ENCODE peak calls at places on chromosomes 3 and 15, in nine cellular contexts. One of them, this sample, is unnamed.

GRCh38 chr3:51441282-51442030 is 50.4 kb downstream of the RBM15B start:
- DNase-seq in endothelial cell of umbilical vein: no peak
- DNase-seq in cardiac fibroblast: no peak
- DNase-seq in tibial artery: no peak
- DNase-seq in brain microvascular endothelial cell: no peak
- DNase-seq in testis: no peak
- DNase-seq in ovary: no peak
- DNase-seq in AG10803: no peak
- DNase-seq in gastrocnemius medialis: no peak
- DNase-seq in this sample: no peak

GRCh38 chr3:182738583-182739514 is 54.5 kb upstream of the ATP11B start:
- DNase-seq in endothelial cell of umbilical vein: no peak
- DNase-seq in cardiac fibroblast: no peak
- DNase-seq in tibial artery: no peak
- DNase-seq in brain microvascular endothelial cell: no peak
- DNase-seq in testis: no peak
- DNase-seq in ovary: no peak
- DNase-seq in AG10803: no peak
- DNase-seq in gastrocnemius medialis: no peak
- DNase-seq in this sample: no peak

GRCh38 chr3:66722675-66723074 is 221.9 kb upstream of the LRIG1 start:
- DNase-seq in endothelial cell of umbilical vein: peak
- DNase-seq in cardiac fibroblast: peak
- DNase-seq in tibial artery: peak
- DNase-seq in brain microvascular endothelial cell: peak
- DNase-seq in testis: peak
- DNase-seq in ovary: peak
- DNase-seq in AG10803: peak
- DNase-seq in gastrocnemius medialis: no peak
- DNase-seq in this sample: peak

GRCh38 chr3:53881691-53882593 is at the start of gene ACTR8:
- DNase-seq in endothelial cell of umbilical vein: peak
- DNase-seq in cardiac fibroblast: peak
- DNase-seq in tibial artery: peak
- DNase-seq in brain microvascular endothelial cell: peak
- DNase-seq in testis: peak
- DNase-seq in ovary: peak
- DNase-seq in AG10803: peak
- DNase-seq in gastrocnemius medialis: peak
- DNase-seq in this sample: peak

GRCh38 chr15:66484539-66485112 is 12.9 kb downstream of the SNAPC5 start:
- DNase-seq in endothelial cell of umbilical vein: no peak
- DNase-seq in cardiac fibroblast: no peak
- DNase-seq in tibial artery: no peak
- DNase-seq in brain microvascular endothelial cell: no peak
- DNase-seq in testis: no peak
- DNase-seq in ovary: no peak
- DNase-seq in AG10803: no peak
- DNase-seq in gastrocnemius medialis: no peak
- DNase-seq in this sample: no peak

GRCh38 chr3:13896473-13897154 is 16.7 kb upstream of the WNT7A start:
- DNase-seq in endothelial cell of umbilical vein: peak
- DNase-seq in cardiac fibroblast: peak
- DNase-seq in tibial artery: peak
- DNase-seq in brain microvascular endothelial cell: peak
- DNase-seq in testis: peak
- DNase-seq in ovary: peak
- DNase-seq in AG10803: peak
- DNase-seq in gastrocnemius medialis: peak
- DNase-seq in this sample: peak

GRCh38 chr15:69474846-69475455 is 22.3 kb downstream of the RPLP1 start:
- DNase-seq in endothelial cell of umbilical vein: no peak
- DNase-seq in cardiac fibroblast: no peak
- DNase-seq in tibial artery: no peak
- DNase-seq in brain microvascular endothelial cell: peak
- DNase-seq in testis: no peak
- DNase-seq in ovary: no peak
- DNase-seq in AG10803: no peak
- DNase-seq in gastrocnemius medialis: no peak
- DNase-seq in this sample: no peak

GRCh38 chr3:65728138-65728537 is 310.6 kb downstream of the MAGI1 start:
- DNase-seq in endothelial cell of umbilical vein: no peak
- DNase-seq in cardiac fibroblast: no peak
- DNase-seq in tibial artery: no peak
- DNase-seq in brain microvascular endothelial cell: no peak
- DNase-seq in testis: no peak
- DNase-seq in ovary: no peak
- DNase-seq in AG10803: no peak
- DNase-seq in gastrocnemius medialis: no peak
- DNase-seq in this sample: no peak

GRCh38 chr3:88019024-88019423 is 39.8 kb downstream of the CGGBP1 start:
- DNase-seq in endothelial cell of umbilical vein: no peak
- DNase-seq in cardiac fibroblast: no peak
- DNase-seq in tibial artery: no peak
- DNase-seq in brain microvascular endothelial cell: no peak
- DNase-seq in testis: no peak
- DNase-seq in ovary: no peak
- DNase-seq in AG10803: no peak
- DNase-seq in gastrocnemius medialis: no peak
- DNase-seq in this sample: no peak

GRCh38 chr15:96125681-96126080 is 204.8 kb upstream of the NR2F2 start:
- DNase-seq in endothelial cell of umbilical vein: no peak
- DNase-seq in cardiac fibroblast: no peak
- DNase-seq in tibial artery: no peak
- DNase-seq in brain microvascular endothelial cell: peak
- DNase-seq in testis: no peak
- DNase-seq in ovary: no peak
- DNase-seq in AG10803: no peak
- DNase-seq in gastrocnemius medialis: no peak
- DNase-seq in this sample: peak

GRCh38 chr15:50905055-50905454 is 3.4 kb upstream of the AP4E1 start:
- DNase-seq in endothelial cell of umbilical vein: no peak
- DNase-seq in cardiac fibroblast: no peak
- DNase-seq in tibial artery: no peak
- DNase-seq in brain microvascular endothelial cell: no peak
- DNase-seq in testis: no peak
- DNase-seq in ovary: no peak
- DNase-seq in AG10803: no peak
- DNase-seq in gastrocnemius medialis: no peak
- DNase-seq in this sample: no peak

DNA sequence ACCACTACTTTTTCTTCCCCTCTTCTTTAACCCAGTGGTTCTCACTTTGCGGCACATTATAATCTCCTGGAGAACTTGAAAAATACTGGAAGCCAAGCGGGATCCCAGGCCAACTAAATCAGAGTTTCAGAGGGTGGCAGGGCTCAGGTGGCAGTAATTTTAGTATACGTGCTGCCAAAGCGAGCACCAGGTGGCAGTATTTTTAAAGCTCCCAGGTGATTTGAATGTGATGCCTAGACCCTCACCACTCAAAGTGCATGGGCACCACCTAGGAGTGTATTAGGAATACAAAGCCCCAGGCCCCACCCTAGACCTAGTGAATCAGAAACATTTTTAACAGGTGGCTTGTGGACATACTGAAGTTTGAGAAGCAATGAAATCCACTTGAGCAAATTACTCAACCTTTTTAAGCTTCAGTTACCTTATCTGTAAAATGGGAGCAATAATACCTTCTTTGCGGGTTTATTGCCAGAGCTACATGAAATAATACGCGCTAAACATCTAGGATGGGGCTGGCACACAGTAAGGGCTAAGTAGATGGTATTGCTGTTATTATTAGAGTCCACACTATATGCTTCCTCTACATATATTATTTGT is 8.3 kb downstream of the B3GALNT1 start:
- DNase-seq in endothelial cell of umbilical vein: peak
- DNase-seq in cardiac fibroblast: no peak
- DNase-seq in tibial artery: no peak
- DNase-seq in brain microvascular endothelial cell: no peak
- DNase-seq in testis: no peak
- DNase-seq in ovary: no peak
- DNase-seq in AG10803: no peak
- DNase-seq in gastrocnemius medialis: no peak
- DNase-seq in this sample: peak
- TF ChIP-seq CTCF in endothelial cell of umbilical vein: peak
- TF ChIP-seq CTCF in cardiac fibroblast: peak
- TF ChIP-seq CTCF in tibial artery: no peak
- TF ChIP-seq CTCF in brain microvascular endothelial cell: peak
- TF ChIP-seq CTCF in testis: no peak
- TF ChIP-seq CTCF in ovary: no peak
- TF ChIP-seq CTCF in AG10803: no peak
- TF ChIP-seq CTCF in gastrocnemius medialis: no peak
- TF ChIP-seq CTCF in this sample: peak

DNA sequence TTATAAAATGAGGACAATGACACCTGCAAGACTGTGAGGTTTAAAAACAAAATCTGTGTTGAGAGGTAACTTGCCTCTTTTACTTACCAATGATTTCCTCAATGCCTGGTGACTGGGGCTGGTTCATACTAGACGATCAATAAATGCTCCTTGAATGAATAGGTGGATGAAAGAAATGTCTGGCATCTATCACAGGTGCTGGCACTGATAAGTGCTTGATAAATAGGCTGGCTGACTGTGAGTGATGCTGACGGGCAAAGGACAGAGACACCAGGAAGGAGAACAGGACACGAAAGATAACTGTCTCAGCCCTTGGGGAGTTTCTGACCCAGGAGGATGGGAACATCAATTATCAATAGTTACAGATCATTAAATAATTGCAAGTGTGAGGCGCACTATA is 31.9 kb downstream of the RBP2 start:
- DNase-seq in endothelial cell of umbilical vein: no peak
- DNase-seq in cardiac fibroblast: no peak
- DNase-seq in tibial artery: no peak
- DNase-seq in brain microvascular endothelial cell: no peak
- DNase-seq in testis: no peak
- DNase-seq in ovary: no peak
- DNase-seq in AG10803: no peak
- DNase-seq in gastrocnemius medialis: no peak
- DNase-seq in this sample: no peak
- H3K4me3 ChIP-seq in endothelial cell of umbilical vein: no peak
- H3K4me3 ChIP-seq in cardiac fibroblast: no peak
- H3K4me3 ChIP-seq in tibial artery: no peak
- H3K4me3 ChIP-seq in brain microvascular endothelial cell: no peak
- H3K4me3 ChIP-seq in testis: no peak
- H3K4me3 ChIP-seq in ovary: no peak
- H3K4me3 ChIP-seq in AG10803: no peak
- H3K4me3 ChIP-seq in gastrocnemius medialis: no peak
- H3K4me3 ChIP-seq in this sample: no peak

GRCh38 chr3:186093271-186093900 is 15.5 kb downstream of the ETV5 start:
- DNase-seq in endothelial cell of umbilical vein: no peak
- DNase-seq in cardiac fibroblast: no peak
- DNase-seq in tibial artery: no peak
- DNase-seq in brain microvascular endothelial cell: no peak
- DNase-seq in testis: no peak
- DNase-seq in ovary: no peak
- DNase-seq in AG10803: no peak
- DNase-seq in gastrocnemius medialis: no peak
- DNase-seq in this sample: no peak
- TF ChIP-seq CTCF in endothelial cell of umbilical vein: no peak
- TF ChIP-seq CTCF in cardiac fibroblast: no peak
- TF ChIP-seq CTCF in tibial artery: no peak
- TF ChIP-seq CTCF in brain microvascular endothelial cell: no peak
- TF ChIP-seq CTCF in testis: no peak
- TF ChIP-seq CTCF in ovary: no peak
- TF ChIP-seq CTCF in AG10803: no peak
- TF ChIP-seq CTCF in gastrocnemius medialis: no peak
- TF ChIP-seq CTCF in this sample: peak

GRCh38 chr3:39149059-39149455 is 4.3 kb downstream of the CSRNP1 start:
- DNase-seq in endothelial cell of umbilical vein: no peak
- DNase-seq in cardiac fibroblast: no peak
- DNase-seq in tibial artery: no peak
- DNase-seq in brain microvascular endothelial cell: no peak
- DNase-seq in testis: no peak
- DNase-seq in ovary: no peak
- DNase-seq in AG10803: no peak
- DNase-seq in gastrocnemius medialis: no peak
- DNase-seq in this sample: no peak
- H3K4me3 ChIP-seq in endothelial cell of umbilical vein: no peak
- H3K4me3 ChIP-seq in cardiac fibroblast: no peak
- H3K4me3 ChIP-seq in tibial artery: no peak
- H3K4me3 ChIP-seq in brain microvascular endothelial cell: no peak
- H3K4me3 ChIP-seq in testis: no peak
- H3K4me3 ChIP-seq in ovary: no peak
- H3K4me3 ChIP-seq in AG10803: no peak
- H3K4me3 ChIP-seq in gastrocnemius medialis: peak
- H3K4me3 ChIP-seq in this sample: no peak

GRCh38 chr15:89828324-89829145 is 13.9 kb upstream of the ANPEP start:
- DNase-seq in endothelial cell of umbilical vein: no peak
- DNase-seq in cardiac fibroblast: peak
- DNase-seq in tibial artery: peak
- DNase-seq in brain microvascular endothelial cell: peak
- DNase-seq in testis: peak
- DNase-seq in ovary: peak
- DNase-seq in AG10803: peak
- DNase-seq in gastrocnemius medialis: peak
- DNase-seq in this sample: peak
- TF ChIP-seq CTCF in endothelial cell of umbilical vein: no peak
- TF ChIP-seq CTCF in cardiac fibroblast: no peak
- TF ChIP-seq CTCF in tibial artery: no peak
- TF ChIP-seq CTCF in brain microvascular endothelial cell: no peak
- TF ChIP-seq CTCF in testis: no peak
- TF ChIP-seq CTCF in ovary: no peak
- TF ChIP-seq CTCF in AG10803: no peak
- TF ChIP-seq CTCF in gastrocnemius medialis: no peak
- TF ChIP-seq CTCF in this sample: no peak

This sample was measured in fibroblast of villous mesenchyme.